ENCODE peak calls at places on chromosome 1, in five cellular contexts. P, V, I, G and O are unnamed samples.

GRCh38 chr1:117664314-117664713 is 58.5 kb downstream of the TENT5C start:
- DNase-seq in G (no peak), I (no peak), P (no peak), V (peak), O (no peak)

GRCh38 chr1:149849246-149849946 is 50.0 kb upstream of the BOLA1 start:
- DNase-seq in V (no peak), I (no peak), P (peak), G (no peak), O (peak)

GRCh38 chr1:16122361-16122881 is 33.4 kb downstream of the EPHA2 start:
- DNase-seq in G (peak), I (no peak), V (no peak), P (peak), O (no peak)

GRCh38 chr1:233359431-233359830 is 31.9 kb downstream of the MAP3K21 start:
- DNase-seq in I (no peak), G (no peak), P (no peak), V (no peak), O (no peak)

GRCh38 chr1:156821801-156822200 is 5.2 kb upstream of the SH2D2A start:
- DNase-seq in I (no peak), V (no peak), G (no peak), P (peak), O (no peak)

GRCh38 chr1:15455522-15455921 is 1.0 kb upstream of the CELA2A start:
- DNase-seq in I (no peak), V (no peak), G (peak), P (peak), O (no peak)

GRCh38 chr1:204684551-204685235 is 845 bp downstream of the LRRN2 start:
- DNase-seq in P (peak), I (no peak), G (no peak), V (no peak), O (peak)

GRCh38 chr1:245298781-245299180 is 144.0 kb downstream of the KIF26B start:
- DNase-seq in G (peak), V (no peak), P (peak), I (no peak), O (peak)

GRCh38 chr1:1021010-1021845 is 1.3 kb downstream of the AGRN start:
- DNase-seq in V (no peak), I (no peak), G (peak), P (peak), O (peak)

GRCh38 chr1:111628153-111628552 is 8.6 kb downstream of the RAP1A start:
- DNase-seq in G (no peak), P (no peak), V (no peak), I (no peak), O (no peak)

GRCh38 chr1:206658264-206658980 is 23.1 kb downstream of the DYRK3 start:
- DNase-seq in G (no peak), P (peak), V (peak), I (no peak), O (peak)

GRCh38 chr1:20095564-20096434 is 23.5 kb downstream of the PLA2G2D start:
- DNase-seq in G (no peak), I (no peak), V (no peak), P (no peak), O (no peak)